ENCODE peak calls at places on chromosome 10, in eight cellular contexts. B is choroid plexus epithelial cell, P is cardiac fibroblast, S is B cell, L is dorsolateral prefrontal cortex, G is AG10803, Q is neural progenitor cell, J is nephron progenitor cell. Y is an unnamed sample.

GRCh38 chr10:100349087-100349486 is 2.1 kb downstream of the SCD start:
- DNase-seq in B (no peak), P (no peak), S (no peak), L (no peak), G (no peak), Q (peak), J (no peak), Y (no peak)

GRCh38 chr10:51786684-51787035 is 87.3 kb upstream of the CSTF2T start:
- DNase-seq in B (no peak), P (no peak), S (no peak), L (no peak), G (no peak), Q (no peak), J (no peak), Y (no peak)

GRCh38 chr10:102409604-102410426 is 8.8 kb downstream of the PSD start:
- DNase-seq in B (no peak), P (no peak), S (no peak), L (no peak), G (no peak), Q (no peak), J (peak), Y (no peak)

GRCh38 chr10:104483582-104483981 is 129.9 kb downstream of the CFAP58 start:
- DNase-seq in B (no peak), P (no peak), S (no peak), L (no peak), G (no peak), Q (no peak), J (no peak), Y (no peak)

GRCh38 chr10:22714524-22715289 is at the start of gene PIP4K2A:
- DNase-seq in B (peak), P (peak), S (peak), L (no peak), G (peak), Q (peak), J (peak), Y (peak)

GRCh38 chr10:79409038-79410035 is 36.1 kb downstream of the ZCCHC24 start:
- DNase-seq in B (no peak), P (no peak), S (no peak), L (peak), G (no peak), Q (no peak), J (no peak), Y (no peak)

GRCh38 chr10:93954726-93955363 is 38.9 kb upstream of the PLCE1 start:
- DNase-seq in B (peak), P (no peak), S (no peak), L (no peak), G (peak), Q (no peak), J (no peak), Y (no peak)

GRCh38 chr10:74753295-74754211 is 72.8 kb upstream of the KAT6B start:
- DNase-seq in B (no peak), P (no peak), S (no peak), L (no peak), G (peak), Q (no peak), J (peak), Y (no peak)

GRCh38 chr10:38147686-38148085 is 53.5 kb downstream of the ZNF37A start:
- DNase-seq in B (no peak), P (no peak), S (no peak), L (no peak), G (no peak), Q (no peak), J (no peak), Y (no peak)

GRCh38 chr10:99754670-99755069 is 22.6 kb downstream of the CUTC start:
- DNase-seq in B (peak), P (no peak), S (no peak), L (no peak), G (no peak), Q (no peak), J (no peak), Y (no peak)

GRCh38 chr10:132540456-132540855 is 2.9 kb downstream of the INPP5A start:
- DNase-seq in B (peak), P (peak), S (no peak), L (no peak), G (peak), Q (peak), J (no peak), Y (no peak)

GRCh38 chr10:36677170-36677768 is 448.1 kb upstream of the ANKRD30A start:
- DNase-seq in B (peak), P (peak), S (no peak), L (no peak), G (no peak), Q (no peak), J (no peak), Y (no peak)

GRCh38 chr10:112678581-112678980 is 231.6 kb downstream of the VTI1A start:
- DNase-seq in B (no peak), P (no peak), S (no peak), L (peak), G (no peak), Q (no peak), J (no peak), Y (no peak)

GRCh38 chr10:13661261-13661660 is 74.5 kb downstream of the PRPF18 start:
- DNase-seq in B (no peak), P (no peak), S (no peak), L (no peak), G (peak), Q (peak), J (no peak), Y (no peak)
- TF ChIP-seq CTCF in B (no peak), P (no peak), S (no peak), L (no peak), G (no peak), Q (no peak), J (no peak), Y (no peak)

GRCh38 chr10:120643373-120643772 is 186.3 kb downstream of the PLPP4 start:
- DNase-seq in B (no peak), P (no peak), S (no peak), L (no peak), G (no peak), Q (no peak), J (no peak), Y (no peak)

GRCh38 chr10:120644549-120645410 is 187.8 kb downstream of the PLPP4 start:
- DNase-seq in B (no peak), P (no peak), S (no peak), L (no peak), G (no peak), Q (peak), J (no peak), Y (no peak)

GRCh38 chr10:120651000-120651399 is 194.0 kb downstream of the PLPP4 start:
- DNase-seq in B (no peak), P (no peak), S (no peak), L (no peak), G (no peak), Q (no peak), J (no peak), Y (no peak)

GRCh38 chr10:120646159-120646558 is 189.1 kb downstream of the PLPP4 start:
- DNase-seq in B (no peak), P (no peak), S (no peak), L (no peak), G (no peak), Q (no peak), J (no peak), Y (no peak)

GRCh38 chr10:120646738-120647427 is 189.9 kb downstream of the PLPP4 start:
- DNase-seq in B (no peak), P (no peak), S (no peak), L (no peak), G (no peak), Q (no peak), J (no peak), Y (no peak)
- TF ChIP-seq CTCF in B (peak), P (no peak), S (no peak), L (no peak), G (peak), Q (peak), J (no peak), Y (no peak)

GRCh38 chr10:20034732-20035131 is 218.5 kb downstream of the PLXDC2 start:
- DNase-seq in B (no peak), P (no peak), S (no peak), L (no peak), G (no peak), Q (no peak), J (no peak), Y (no peak)

DNA sequence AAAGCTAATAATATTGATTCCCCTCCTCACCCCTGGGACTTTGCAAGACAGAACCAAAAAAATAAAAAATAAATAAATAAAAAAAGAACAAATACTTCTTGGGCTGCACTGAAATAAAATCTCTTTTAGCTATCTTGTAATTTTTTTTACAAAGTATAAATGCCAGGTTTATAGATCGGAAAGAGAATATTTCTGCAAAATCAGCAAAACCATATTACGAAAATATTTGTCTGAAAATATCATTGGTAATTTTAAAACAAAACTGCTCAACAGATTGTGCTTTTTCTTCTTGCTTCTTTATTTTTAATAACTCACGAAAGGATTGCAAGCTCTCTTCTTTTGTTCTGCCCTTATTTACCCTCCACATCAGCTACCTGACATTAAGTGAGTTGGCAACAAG is 213.3 kb downstream of the PLXDC2 start:
- DNase-seq in B (no peak), P (no peak), S (no peak), L (no peak), G (no peak), Q (no peak), J (no peak), Y (no peak)
- TF ChIP-seq CTCF in B (no peak), P (no peak), S (no peak), L (no peak), G (no peak), Q (no peak), J (no peak), Y (no peak)

GRCh38 chr10:48237225-48237855 is 37.2 kb downstream of the FRMPD2 start:
- DNase-seq in B (no peak), P (no peak), S (no peak), L (no peak), G (no peak), Q (no peak), J (no peak), Y (no peak)

GRCh38 chr10:48235501-48235900 is 39.0 kb downstream of the FRMPD2 start:
- DNase-seq in B (no peak), P (no peak), S (no peak), L (no peak), G (no peak), Q (no peak), J (no peak), Y (no peak)

GRCh38 chr10:48237856-48238250 is 36.6 kb downstream of the FRMPD2 start:
- DNase-seq in B (no peak), P (no peak), S (no peak), L (no peak), G (no peak), Q (no peak), J (no peak), Y (no peak)

GRCh38 chr10:48234807-48235206 is 39.7 kb downstream of the FRMPD2 start:
- DNase-seq in B (no peak), P (no peak), S (no peak), L (no peak), G (no peak), Q (no peak), J (no peak), Y (no peak)

GRCh38 chr10:48236199-48236621 is 38.3 kb downstream of the FRMPD2 start:
- DNase-seq in B (no peak), P (no peak), S (peak), L (no peak), G (no peak), Q (no peak), J (no peak), Y (no peak)
- TF ChIP-seq CTCF in B (no peak), P (no peak), S (no peak), L (no peak), G (no peak), Q (no peak), J (no peak), Y (no peak)

GRCh38 chr10:84333864-84334451 is 5.6 kb downstream of the CCSER2 start:
- DNase-seq in B (peak), P (no peak), S (peak), L (no peak), G (peak), Q (no peak), J (no peak), Y (no peak)

GRCh38 chr10:84329986-84330651 is 1.7 kb downstream of the CCSER2 start:
- DNase-seq in B (no peak), P (no peak), S (no peak), L (no peak), G (no peak), Q (no peak), J (no peak), Y (no peak)

GRCh38 chr10:84331091-84331490 is 2.7 kb downstream of the CCSER2 start:
- DNase-seq in B (no peak), P (no peak), S (no peak), L (no peak), G (no peak), Q (no peak), J (no peak), Y (no peak)

GRCh38 chr10:84329094-84329611 is 764 bp downstream of the CCSER2 start:
- DNase-seq in B (peak), P (peak), S (no peak), L (no peak), G (peak), Q (peak), J (peak), Y (no peak)

DNA sequence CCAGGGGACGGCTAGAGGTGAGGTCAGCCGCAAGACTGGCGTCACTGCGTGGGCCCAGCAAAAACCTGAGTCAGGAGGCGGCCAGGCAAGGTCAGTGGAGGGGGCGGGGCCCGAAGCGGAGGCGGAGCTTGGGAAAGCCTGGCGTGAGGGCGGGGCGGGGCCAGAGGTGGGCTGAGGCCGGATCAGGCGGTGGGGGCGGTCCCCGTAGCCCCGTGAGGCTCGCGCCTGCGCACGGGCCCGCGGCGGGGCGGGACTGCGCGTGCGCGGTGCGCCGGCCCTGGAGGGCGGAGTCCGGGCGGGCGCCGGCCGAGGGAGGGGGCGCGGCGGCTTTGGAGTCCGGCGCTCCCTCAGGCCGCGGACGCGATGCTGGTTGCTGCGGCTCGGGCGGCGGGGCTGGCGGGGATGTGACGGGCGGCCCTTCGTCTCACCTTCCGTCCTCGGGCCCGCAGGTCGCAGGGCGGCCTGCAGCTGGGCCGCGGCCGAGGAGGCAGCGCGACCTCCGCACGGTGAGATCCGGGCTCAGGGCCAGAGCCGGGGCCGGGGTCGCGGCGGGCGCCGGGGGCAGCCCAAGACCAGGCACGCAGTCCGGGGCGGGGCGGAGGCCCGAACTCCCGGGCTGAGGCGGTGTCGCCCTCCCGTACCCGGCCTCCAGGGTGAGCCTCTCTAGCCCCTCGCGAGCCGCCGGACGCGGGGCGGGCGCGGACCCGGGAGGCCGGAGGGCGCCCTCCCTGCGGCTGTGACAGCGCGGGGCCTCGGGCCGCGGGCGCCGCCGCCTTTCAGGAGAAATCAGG is at the start of gene CCSER2:
- DNase-seq in B (peak), P (peak), S (peak), L (peak), G (peak), Q (peak), J (peak), Y (peak)
- TF ChIP-seq CTCF in B (no peak), P (no peak), S (peak), L (peak), G (no peak), Q (peak), J (no peak), Y (no peak)

DNA sequence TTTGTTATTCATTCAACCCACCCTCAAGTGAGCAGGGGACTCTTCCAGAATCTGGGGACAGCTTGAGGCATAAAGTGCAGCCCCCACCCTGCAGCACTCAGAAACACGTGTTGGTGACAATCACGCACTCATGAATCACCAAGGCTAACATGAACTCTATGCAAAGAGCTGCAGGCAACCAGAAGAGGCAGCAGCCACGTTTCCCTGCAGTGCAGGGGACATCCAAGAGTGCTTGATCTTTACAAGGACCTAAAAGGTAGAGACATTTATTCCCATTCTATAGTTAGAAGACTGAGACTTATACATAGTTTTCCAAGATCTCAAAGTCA is 135.2 kb upstream of the GDF10 start:
- DNase-seq in B (peak), P (no peak), S (no peak), L (no peak), G (no peak), Q (no peak), J (no peak), Y (no peak)
- TF ChIP-seq CTCF in B (no peak), P (no peak), S (no peak), L (no peak), G (no peak), Q (no peak), J (no peak), Y (no peak)

GRCh38 chr10:11697718-11698527 is 44.3 kb upstream of the ECHDC3 start:
- DNase-seq in B (no peak), P (no peak), S (no peak), L (no peak), G (no peak), Q (no peak), J (no peak), Y (no peak)
- TF ChIP-seq CTCF in B (no peak), P (no peak), S (no peak), L (no peak), G (no peak), Q (no peak), J (no peak), Y (no peak)

DNA sequence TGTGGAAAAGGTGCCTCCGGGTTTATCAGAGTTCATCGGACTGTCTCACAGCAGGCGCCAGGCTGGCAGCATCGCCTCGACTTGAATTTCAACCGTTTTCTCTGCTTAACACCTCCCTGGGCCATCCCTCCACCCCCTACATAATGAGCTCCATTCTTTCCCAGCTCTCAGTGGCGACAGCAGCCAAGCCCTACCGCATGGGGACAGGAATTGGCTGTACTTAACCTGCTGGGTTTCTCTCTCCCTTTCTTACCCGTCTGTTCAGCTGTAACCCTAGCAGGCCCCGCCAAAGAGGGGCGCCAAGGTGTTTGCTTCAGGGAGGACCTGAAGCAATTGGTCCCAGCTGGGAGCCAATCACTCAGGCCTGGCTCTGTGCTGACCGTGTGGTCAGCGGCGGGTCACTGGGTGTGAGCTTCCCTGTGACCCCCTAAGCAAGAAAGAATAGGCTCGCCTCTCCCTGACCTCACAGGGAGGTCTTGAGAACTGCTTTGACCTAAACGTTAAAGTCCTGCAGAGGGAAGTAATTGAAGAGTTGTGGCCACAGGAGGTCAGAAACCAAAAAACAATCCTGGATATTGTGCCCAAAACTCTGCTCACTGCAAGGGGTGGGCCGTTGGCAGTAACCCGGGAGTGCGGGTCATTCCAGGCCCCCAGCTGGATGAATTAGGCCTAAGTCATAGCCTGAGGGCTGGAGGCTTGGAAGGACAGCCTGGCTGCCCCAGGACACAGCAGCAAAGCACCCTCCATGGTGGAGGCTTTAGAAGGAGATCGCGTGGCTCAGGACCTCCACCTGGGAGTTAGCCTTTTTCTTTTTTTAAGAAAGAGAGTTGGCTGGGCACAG is 114.7 kb downstream of the ITIH5 start:
- DNase-seq in B (no peak), P (no peak), S (no peak), L (no peak), G (no peak), Q (peak), J (peak), Y (no peak)
- TF ChIP-seq CTCF in B (no peak), P (no peak), S (no peak), L (no peak), G (no peak), Q (no peak), J (no peak), Y (no peak)

Y was measured in D721Med.